ENCODE peak calls at places on chromosomes 12 and 14, in four cellular contexts. D, J, C and I are unnamed samples. For H3K27me3, the result is how much of the 10 kb centered on the place peaks cover.

GRCh38 chr14:35403085-35403396 is 1.5 kb downstream of the NFKBIA start:
- DNase-seq in D (peak), J (no peak), C (no peak), I (no peak)

GRCh38 chr12:103036581-103037214 is 79.2 kb downstream of the ASCL1 start:
- DNase-seq in C (no peak), D (no peak), J (no peak), I (no peak)

GRCh38 chr12:56591111-56591510 is 39.0 kb downstream of the BAZ2A start:
- DNase-seq in J (peak), C (no peak), D (no peak), I (no peak)

GRCh38 chr12:67632005-67632404 is 16.5 kb upstream of the DYRK2 start:
- DNase-seq in D (no peak), J (no peak), C (no peak), I (no peak)

GRCh38 chr12:80053048-80053790 is 46.1 kb upstream of the OTOGL start:
- DNase-seq in D (peak), C (peak), J (no peak), I (peak)

GRCh38 chr12:13981296-13981962 is at the start of gene GRIN2B:
- DNase-seq in C (no peak), D (no peak), J (peak), I (peak)

GRCh38 chr12:2453807-2454177 is 341.0 kb upstream of the FKBP4 start:
- DNase-seq in C (no peak), D (no peak), J (no peak), I (no peak)

GRCh38 chr14:20690848-20691640 is 2.5 kb downstream of the ANG start:
- DNase-seq in D (no peak), C (peak), J (peak), I (peak)

GRCh38 chr12:109946505-109946904 is 46.4 kb downstream of the TCHP start:
- DNase-seq in J (peak), D (no peak), C (peak), I (no peak)

GRCh38 chr14:68396411-68396930 is 396.4 kb downstream of the ZFP36L1 start:
- DNase-seq in J (no peak), C (no peak), D (no peak), I (no peak)

GRCh38 chr14:103808403-103809001 is 38.9 kb downstream of the PPP1R13B start:
- DNase-seq in J (peak), D (peak), C (peak), I (peak)

GRCh38 chr12:94180558-94181296 is 32.4 kb downstream of the PLXNC1 start:
- DNase-seq in D (no peak), C (no peak), J (no peak), I (no peak)

GRCh38 chr12:52203126-52203921 is 11.5 kb upstream of the KRT80 start:
- DNase-seq in J (no peak), C (peak), D (peak), I (peak)

GRCh38 chr14:49585803-49586672 is at the start of gene RPS29:
- DNase-seq in J (peak), C (peak), D (peak), I (peak)

GRCh38 chr12:44628180-44628579 is 247.9 kb downstream of the NELL2 start:
- DNase-seq in C (no peak), D (no peak), J (no peak), I (no peak)

GRCh38 chr12:124075836-124076235 is 102.8 kb downstream of the ZNF664 start:
- DNase-seq in C (no peak), J (no peak), D (no peak), I (no peak)

GRCh38 chr12:107311682-107312081 is 218.3 kb upstream of the CRY1 start:
- DNase-seq in C (no peak), D (no peak), J (no peak), I (no peak)

GRCh38 chr14:29264865-29265264 is 498.3 kb downstream of the FOXG1 start:
- DNase-seq in J (no peak), C (no peak), D (no peak), I (no peak)

GRCh38 chr12:11697670-11698387 is 48.4 kb downstream of the ETV6 start:
- DNase-seq in D (no peak), C (peak), J (no peak), I (peak)

GRCh38 chr14:50397461-50398196 is 948 bp upstream of the CDKL1 start:
- DNase-seq in D (no peak), J (peak), C (no peak), I (peak)

GRCh38 chr14:80996049-80996901 is 40.9 kb downstream of the TSHR start:
- DNase-seq in D (no peak), J (peak), C (peak), I (peak)

GRCh38 chr14:104864267-104865068 is 600 bp upstream of the CEP170B start:
- DNase-seq in J (peak), D (peak), C (no peak), I (peak)

GRCh38 chr12:12190087-12190809 is 76.6 kb downstream of the LRP6 start:
- DNase-seq in C (peak), D (no peak), J (no peak), I (no peak)

GRCh38 chr14:54593860-54594259 is 26.9 kb downstream of the SAMD4A start:
- DNase-seq in C (no peak), J (no peak), D (no peak), I (no peak)

GRCh38 chr14:92866181-92866752 is 56.7 kb upstream of the CHGA start:
- DNase-seq in D (no peak), J (no peak), C (peak), I (no peak)

GRCh38 chr12:112848972-112849371 is 57.4 kb downstream of the RPH3A start:
- DNase-seq in J (no peak), C (no peak), D (no peak), I (no peak)

GRCh38 chr12:92270501-92270900 is 124.9 kb upstream of the BTG1 start:
- DNase-seq in J (no peak), C (no peak), D (no peak), I (no peak)

GRCh38 chr14:102777711-102778615 is 714 bp downstream of the TRAF3 start:
- DNase-seq in D (peak), J (peak), C (peak), I (peak)

GRCh38 chr12:43238281-43238680 is 313.7 kb downstream of the ADAMTS20 start:
- DNase-seq in C (peak), D (no peak), J (no peak), I (no peak)

GRCh38 chr14:54688229-54688628 is 121.3 kb downstream of the SAMD4A start:
- DNase-seq in D (no peak), C (no peak), J (no peak), I (no peak)

GRCh38 chr12:71321531-71321930 is 118.1 kb upstream of the LGR5 start:
- DNase-seq in J (no peak), D (no peak), C (no peak), I (no peak)

GRCh38 chr12:74983917-74984316 is 225.7 kb downstream of the KCNC2 start:
- DNase-seq in J (no peak), C (no peak), D (no peak), I (no peak)

GRCh38 chr14:94392510-94392935 is 4.1 kb upstream of the SERPINA1 start:
- DNase-seq in C (peak), J (no peak), D (peak), I (peak)

GRCh38 chr12:14904854-14905253 is 19.2 kb upstream of the MGP start:
- DNase-seq in D (no peak), J (no peak), C (no peak), I (no peak)

GRCh38 chr12:77577756-77578155 is 252.9 kb upstream of the NAV3 start:
- DNase-seq in D (no peak), C (no peak), J (no peak), I (no peak)

GRCh38 chr12:27965966-27966365 is 6.6 kb downstream of the PTHLH start:
- DNase-seq in D (no peak), C (no peak), J (no peak), I (peak)
- H3K27me3 ChIP-seq in D (half or more), C (under half), J (half or more), I (under half)

DNA sequence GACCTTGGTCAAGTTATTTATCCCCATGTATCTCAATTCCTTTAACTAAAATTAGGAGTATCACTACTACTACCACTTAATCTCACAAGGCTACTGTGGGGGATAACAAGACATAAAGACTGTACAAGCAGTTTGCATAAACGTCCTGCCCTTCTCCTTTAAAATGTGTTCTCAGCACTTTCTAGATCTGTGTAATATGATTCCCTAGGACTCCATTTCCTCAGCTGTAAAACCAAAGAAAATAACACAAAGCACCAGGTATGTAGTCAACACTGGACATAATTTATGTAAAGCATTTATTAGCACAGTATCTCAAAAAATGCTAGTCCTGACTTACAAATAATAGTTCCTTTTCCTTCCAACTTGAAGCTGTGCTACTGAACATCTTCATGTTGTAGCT is 202.2 kb downstream of the MED13L start:
- DNase-seq in J (no peak), C (no peak), D (no peak), I (no peak)
- H3K4me3 ChIP-seq in J (no peak), C (no peak), D (no peak), I (no peak)

GRCh38 chr12:34210183-34210582 is 187.9 kb downstream of the ALG10 start:
- DNase-seq in C (no peak), J (no peak), D (no peak), I (no peak)

GRCh38 chr12:34210689-34211530 is 188.6 kb downstream of the ALG10 start:
- DNase-seq in J (no peak), D (no peak), C (no peak), I (no peak)

GRCh38 chr12:34207858-34208257 is 185.6 kb downstream of the ALG10 start:
- DNase-seq in D (no peak), C (no peak), J (no peak), I (no peak)

GRCh38 chr12:34208331-34209258 is 186.3 kb downstream of the ALG10 start:
- DNase-seq in J (no peak), C (no peak), D (no peak), I (no peak)

DNA sequence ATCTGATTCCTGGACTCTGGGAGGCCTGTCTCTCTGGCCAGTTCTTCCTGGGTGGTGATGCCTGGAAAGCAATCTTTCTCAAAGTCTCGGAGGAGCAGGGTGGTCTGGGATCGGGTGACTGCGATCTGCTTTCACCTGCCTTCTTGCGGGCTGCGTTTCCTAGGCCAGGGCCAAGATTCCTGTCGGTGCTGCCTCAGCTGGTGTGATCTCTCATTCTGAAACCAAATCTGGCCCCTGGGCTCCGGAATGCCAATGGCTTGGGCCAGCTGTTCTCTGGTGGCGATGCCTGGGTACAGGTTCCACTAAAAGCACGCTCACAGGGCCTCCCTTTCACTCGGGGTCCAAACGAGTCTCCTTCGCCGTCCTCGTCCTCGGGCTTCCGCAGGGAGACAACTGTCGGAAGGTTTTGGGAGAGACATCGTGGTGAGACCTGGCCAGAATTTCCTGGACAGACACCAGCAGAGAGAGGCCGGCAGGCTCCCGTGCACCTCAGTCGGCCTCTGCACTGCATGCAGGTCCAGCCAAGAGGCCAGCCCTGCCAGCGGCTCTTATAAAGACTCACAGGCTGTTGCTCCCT is 187.1 kb downstream of the ALG10 start:
- DNase-seq in D (no peak), C (no peak), J (no peak), I (no peak)
- H3K27me3 ChIP-seq in D (under half), C (under half), J (under half), I (under half)

GRCh38 chr12:96047151-96047620 is 11.8 kb upstream of the LTA4H start:
- DNase-seq in J (no peak), C (no peak), D (no peak), I (no peak)
- H3K4me3 ChIP-seq in J (no peak), C (no peak), D (no peak), I (no peak)

DNA sequence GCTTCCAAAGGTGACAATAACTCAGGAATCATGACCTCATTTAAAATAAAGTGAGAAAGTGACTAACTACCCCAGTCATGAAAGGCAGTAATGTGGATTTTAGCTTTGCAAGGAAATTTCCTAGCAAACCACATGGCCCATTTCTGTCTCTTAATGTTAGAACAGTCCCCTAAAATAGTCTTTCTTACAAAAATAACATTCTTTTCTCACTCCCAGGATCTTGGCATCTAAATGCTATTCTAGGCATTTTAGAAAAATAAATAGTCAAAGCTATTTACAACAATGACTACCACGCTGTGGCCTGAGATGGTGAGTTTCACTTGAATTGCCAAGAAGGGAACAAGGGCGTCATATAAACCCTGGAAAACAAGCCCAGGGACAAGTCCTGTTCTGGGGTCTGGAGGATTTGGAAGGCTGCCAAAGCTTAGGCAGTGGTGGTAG is 101.2 kb upstream of the CCDC175 start:
- DNase-seq in J (no peak), C (no peak), D (no peak), I (peak)
- H3K27me3 ChIP-seq in J (under half), C (under half), D (under half), I (under half)

GRCh38 chr12:104546575-104546974 is 89.8 kb downstream of the CHST11 start:
- DNase-seq in D (peak), J (no peak), C (no peak), I (no peak)
- H3K4me3 ChIP-seq in D (no peak), J (no peak), C (no peak), I (no peak)

DNA sequence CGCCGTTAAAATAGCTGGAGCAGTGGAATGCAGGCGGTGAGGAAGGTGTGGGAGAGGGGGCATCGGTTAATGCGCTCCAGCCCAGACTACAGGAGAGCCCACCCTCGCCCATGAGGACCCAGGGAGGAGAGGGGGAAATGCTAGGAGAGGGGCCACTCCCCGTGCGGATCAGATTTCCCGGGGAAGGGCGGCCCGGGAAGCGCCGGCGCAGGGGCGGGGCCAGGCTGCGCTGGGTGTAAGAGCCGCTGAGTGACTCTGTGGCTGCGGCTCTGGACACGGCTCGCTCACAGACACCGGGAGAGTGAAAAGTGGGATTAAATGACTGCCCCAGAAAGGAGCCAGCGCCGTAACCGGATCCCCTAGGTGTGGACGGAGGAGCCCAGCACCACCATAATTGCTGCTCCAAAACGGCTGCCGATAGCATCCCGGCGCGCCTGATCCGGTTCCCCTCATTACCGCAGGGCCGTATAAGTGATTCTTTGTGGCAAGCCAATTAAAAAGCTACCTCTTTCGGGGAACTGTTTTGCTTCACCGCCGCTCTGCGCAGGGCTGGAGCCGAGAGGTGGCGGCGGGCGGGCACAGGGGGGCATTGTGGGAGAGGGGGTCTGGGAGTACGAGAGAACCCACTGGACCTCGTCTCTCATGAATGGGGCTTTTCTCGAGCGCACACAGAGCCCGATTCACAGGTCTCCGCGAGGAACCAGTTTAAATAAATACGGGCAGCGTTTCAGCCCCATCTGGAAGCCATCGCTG is 2.7 kb downstream of the COL2A1 start:
- DNase-seq in J (peak), C (peak), D (no peak), I (peak)
- H3K27me3 ChIP-seq in J (half or more), C (under half), D (half or more), I (half or more)

GRCh38 chr12:53829130-53829529 is 77.4 kb upstream of the CISTR start:
- DNase-seq in C (no peak), D (no peak), J (no peak), I (no peak)

GRCh38 chr12:53824001-53824716 is 72.4 kb upstream of the CISTR start:
- DNase-seq in D (no peak), J (no peak), C (no peak), I (no peak)

GRCh38 chr12:53827306-53827705 is 75.5 kb upstream of the CISTR start:
- DNase-seq in D (no peak), J (no peak), C (no peak), I (no peak)

GRCh38 chr12:53825246-53826081 is 73.7 kb upstream of the CISTR start:
- DNase-seq in D (no peak), J (no peak), C (no peak), I (peak)

DNA sequence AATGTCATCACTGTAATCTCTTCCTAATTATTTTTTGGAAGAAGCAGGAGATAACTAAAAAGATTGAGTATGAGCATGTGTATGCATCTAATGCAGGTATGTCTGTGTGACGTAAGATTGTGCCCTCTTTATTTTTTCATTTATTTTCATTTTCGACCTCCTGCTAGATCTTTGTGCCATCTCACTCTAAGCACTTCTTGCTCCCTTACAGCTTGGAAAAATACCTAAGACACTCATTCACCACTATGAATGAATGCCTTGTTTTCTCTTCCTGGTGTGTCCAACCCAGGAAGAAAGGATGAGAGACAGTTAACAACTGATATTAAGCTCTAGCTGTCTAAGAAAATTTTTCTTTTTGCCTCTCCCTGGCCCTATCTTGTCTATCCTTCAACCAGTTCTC is 76.8 kb upstream of the CISTR start:
- DNase-seq in D (no peak), J (no peak), C (no peak), I (no peak)
- H3K4me3 ChIP-seq in D (no peak), J (no peak), C (no peak), I (no peak)